ENCODE peak calls at places on chromosomes 4 and X, in ten cellular contexts. X is stomach, F is psoas muscle, D is GM12878, R is hepatocyte, Q is pancreas, P is RWPE2, A is HCT116, Z is heart left ventricle, H is tibial artery. O is an unnamed sample. For H3K4me1 and H3K9me3, the result is how much of the 10 kb centered on the place peaks cover.

GRCh38 chr4:75634281-75634680 is 4.0 kb upstream of the CDKL2 start:
- DNase-seq in X (no peak), F (no peak), D (no peak), R (no peak), Q (no peak), P (no peak), A (no peak), Z (no peak), H (no peak), O (no peak)

GRCh38 chrX:12825801-12826200 is 34.6 kb downstream of the PRPS2 start:
- DNase-seq in X (no peak), F (no peak), D (no peak), R (no peak), Q (no peak), P (no peak), A (peak), Z (no peak), H (no peak), O (no peak)

GRCh38 chr4:6562931-6563901 is 11.8 kb upstream of the MAN2B2 start:
- DNase-seq in X (no peak), F (no peak), D (no peak), R (no peak), Q (no peak), P (no peak), A (no peak), Z (no peak), H (no peak), O (peak)

GRCh38 chr4:40283413-40283812 is 51.7 kb upstream of the CHRNA9 start:
- DNase-seq in X (no peak), F (no peak), D (no peak), R (peak), Q (no peak), P (no peak), A (no peak), Z (no peak), H (no peak), O (no peak)

GRCh38 chr4:182273191-182273935 is 30.2 kb downstream of the TENM3 start:
- DNase-seq in X (no peak), F (no peak), D (no peak), R (no peak), Q (no peak), P (no peak), A (no peak), Z (no peak), H (no peak), O (no peak)

GRCh38 chr4:8766610-8767009 is 105.0 kb downstream of the HMX1 start:
- DNase-seq in X (no peak), F (no peak), D (no peak), R (no peak), Q (no peak), P (peak), A (no peak), Z (peak), H (peak), O (peak)

GRCh38 chrX:118167361-118167760 is 50.8 kb upstream of the KLHL13 start:
- DNase-seq in X (no peak), F (no peak), D (no peak), R (no peak), Q (no peak), P (no peak), A (no peak), Z (no peak), H (no peak), O (no peak)

GRCh38 chr4:4618846-4619245 is 77.0 kb upstream of the STX18 start:
- DNase-seq in X (no peak), F (no peak), D (no peak), R (no peak), Q (no peak), P (no peak), A (no peak), Z (no peak), H (no peak), O (no peak)

GRCh38 chr4:56544573-56545131 is 39.1 kb downstream of the ARL9 start:
- DNase-seq in X (peak), F (peak), D (peak), R (peak), Q (peak), P (peak), A (peak), Z (peak), H (peak), O (peak)

GRCh38 chrX:40644821-40645358 is 2.5 kb downstream of the CXorf38 start:
- DNase-seq in X (peak), F (peak), D (peak), R (peak), Q (peak), P (no peak), A (no peak), Z (no peak), H (peak), O (no peak)

GRCh38 chr4:39814403-39815185 is 116.7 kb downstream of the UBE2K start:
- DNase-seq in X (no peak), F (no peak), D (no peak), R (no peak), Q (no peak), P (no peak), A (peak), Z (no peak), H (no peak), O (no peak)

GRCh38 chr4:5918331-5919030 is 25.6 kb upstream of the CRMP1 start:
- DNase-seq in X (no peak), F (no peak), D (no peak), R (no peak), Q (no peak), P (no peak), A (no peak), Z (no peak), H (no peak), O (no peak)

GRCh38 chr4:109999513-109999912 is 86.8 kb downstream of the EGF start:
- DNase-seq in X (no peak), F (no peak), D (no peak), R (no peak), Q (no peak), P (no peak), A (no peak), Z (no peak), H (no peak), O (no peak)

GRCh38 chr4:102610476-102610875 is 109.3 kb downstream of the NFKB1 start:
- DNase-seq in X (no peak), F (no peak), D (no peak), R (no peak), Q (no peak), P (no peak), A (no peak), Z (no peak), H (no peak), O (no peak)

GRCh38 chr4:144754562-144755410 is 108.8 kb downstream of the HHIP start:
- DNase-seq in X (no peak), F (no peak), D (no peak), R (no peak), Q (peak), P (no peak), A (peak), Z (no peak), H (no peak), O (no peak)

GRCh38 chr4:139455187-139455586 is 1.3 kb downstream of the RAB33B start:
- DNase-seq in X (no peak), F (no peak), D (no peak), R (no peak), Q (no peak), P (no peak), A (no peak), Z (no peak), H (no peak), O (no peak)

GRCh38 chr4:165398570-165398969 is 19.8 kb downstream of the CPE start:
- DNase-seq in X (no peak), F (no peak), D (no peak), R (peak), Q (peak), P (no peak), A (peak), Z (no peak), H (no peak), O (no peak)

GRCh38 chrX:44896566-44897186 is 23.7 kb downstream of the KDM6A start:
- DNase-seq in X (no peak), F (no peak), D (no peak), R (no peak), Q (no peak), P (no peak), A (no peak), Z (no peak), H (no peak), O (no peak)

GRCh38 chr4:98603683-98604573 is 54.5 kb downstream of the TSPAN5 start:
- DNase-seq in X (no peak), F (no peak), D (no peak), R (no peak), Q (no peak), P (no peak), A (no peak), Z (no peak), H (no peak), O (no peak)

GRCh38 chr4:79087091-79087490 is 147.9 kb upstream of the PAQR3 start:
- DNase-seq in X (no peak), F (no peak), D (no peak), R (no peak), Q (no peak), P (no peak), A (no peak), Z (no peak), H (no peak), O (no peak)

GRCh38 chr4:82782626-82783025 is 16.0 kb downstream of the SCD5 start:
- DNase-seq in X (no peak), F (no peak), D (no peak), R (no peak), Q (no peak), P (no peak), A (no peak), Z (no peak), H (no peak), O (no peak)

GRCh38 chr4:154456889-154457288 is 34.7 kb downstream of the DCHS2 start:
- DNase-seq in X (no peak), F (no peak), D (no peak), R (no peak), Q (no peak), P (no peak), A (no peak), Z (no peak), H (no peak), O (no peak)

GRCh38 chrX:5425119-5425518 is 803.5 kb downstream of the NLGN4X start:
- DNase-seq in X (no peak), F (no peak), D (no peak), R (no peak), Q (no peak), P (no peak), A (no peak), Z (no peak), H (no peak), O (no peak)

GRCh38 chr4:144564358-144564757 is 81.6 kb upstream of the HHIP start:
- DNase-seq in X (no peak), F (no peak), D (no peak), R (no peak), Q (no peak), P (no peak), A (no peak), Z (no peak), H (no peak), O (no peak)

GRCh38 chr4:153067376-153067775 is 131.3 kb downstream of the FHDC1 start:
- DNase-seq in X (no peak), F (no peak), D (no peak), R (peak), Q (no peak), P (no peak), A (no peak), Z (no peak), H (no peak), O (no peak)

GRCh38 chr4:84967292-84967651 is 782 bp upstream of the WDFY3 start:
- DNase-seq in X (no peak), F (no peak), D (no peak), R (no peak), Q (no peak), P (no peak), A (no peak), Z (no peak), H (no peak), O (no peak)

GRCh38 chr4:187209921-187210613 is 486.4 kb upstream of the FAT1 start:
- DNase-seq in X (no peak), F (no peak), D (no peak), R (peak), Q (no peak), P (no peak), A (no peak), Z (no peak), H (no peak), O (peak)

GRCh38 chr4:98318521-98318920 is 57.3 kb downstream of the RAP1GDS1 start:
- DNase-seq in X (no peak), F (no peak), D (no peak), R (no peak), Q (no peak), P (no peak), A (no peak), Z (no peak), H (no peak), O (no peak)

GRCh38 chr4:24033626-24034025 is 143.8 kb upstream of the PPARGC1A start:
- DNase-seq in X (no peak), F (no peak), D (no peak), R (no peak), Q (no peak), P (no peak), A (no peak), Z (no peak), H (no peak), O (no peak)

DNA sequence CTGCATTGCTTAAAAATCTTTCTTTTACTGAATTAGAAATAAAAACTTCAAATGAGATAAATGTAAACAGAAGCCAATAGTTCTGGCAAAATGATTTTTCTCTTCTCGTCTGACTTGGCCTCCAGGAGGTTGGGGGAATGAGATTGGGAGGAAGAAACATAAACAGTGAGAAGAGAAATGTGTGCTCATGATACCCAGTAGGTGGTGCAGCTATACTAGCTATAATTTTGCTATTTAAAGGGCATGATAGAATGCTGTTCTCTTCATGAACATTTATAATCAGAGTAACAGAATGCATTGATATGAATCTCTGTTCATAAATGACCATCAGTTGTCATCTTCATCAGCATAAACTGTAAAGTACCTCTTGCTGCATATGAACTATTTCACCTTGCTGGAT is 85.5 kb downstream of the TACR3 start:
- DNase-seq in X (no peak), F (no peak), D (no peak), R (no peak), Q (no peak), P (no peak), A (peak), Z (no peak), H (no peak), O (no peak)
- TF ChIP-seq CTCF in X (no peak), F (no peak), D (no peak), R (peak), Q (no peak), P (peak), A (peak), Z (no peak), H (no peak), O (no peak)

GRCh38 chrX:114272096-114272686 is 311.7 kb upstream of the HTR2C start:
- DNase-seq in X (no peak), F (no peak), D (no peak), R (no peak), Q (no peak), P (no peak), A (no peak), Z (no peak), H (no peak), O (no peak)
- H3K4me1 ChIP-seq in X (under half), F (under half), D (under half), R (under half), Q (under half), P (under half), A (under half), Z (under half), H (under half), O (under half)

GRCh38 chrX:55648434-55648833 is 25.2 kb downstream of the FOXR2 start:
- DNase-seq in X (no peak), F (no peak), D (no peak), R (no peak), Q (no peak), P (no peak), A (no peak), Z (no peak), H (no peak), O (no peak)
- H3K9me3 ChIP-seq in X (under half), F (under half), D (under half), R (under half), Q (under half), P (under half), A (under half), Z (under half), H (under half), O (under half)

GRCh38 chrX:52425710-52426245 is 57.0 kb downstream of the XAGE2 start:
- DNase-seq in X (no peak), F (no peak), D (no peak), R (no peak), Q (no peak), P (no peak), A (no peak), Z (no peak), H (no peak), O (no peak)
- TF ChIP-seq CTCF in X (no peak), F (no peak), D (no peak), R (no peak), Q (no peak), P (no peak), A (no peak), Z (no peak), H (no peak), O (no peak)

O was measured in left lung.